ENCODE peak calls at places on chromosomes 2 and 18, in four cellular contexts. W is thoracic aorta, H is HL-60, Q is astrocyte. C is an unnamed sample.

GRCh38 chr18:66136039-66136438 is 385.2 kb downstream of the CDH7 start:
- DNase-seq in Q (peak), W (no peak), H (no peak), C (peak)

GRCh38 chr2:191501390-191502168 is 176.4 kb upstream of the NABP1 start:
- DNase-seq in W (no peak), Q (peak), H (no peak), C (peak)

GRCh38 chr2:157809212-157809611 is 66.9 kb downstream of the ACVR1 start:
- DNase-seq in Q (peak), W (no peak), H (no peak), C (no peak)

GRCh38 chr18:22309191-22309590 is 108.5 kb downstream of the CTAGE1 start:
- DNase-seq in H (no peak), W (no peak), Q (peak), C (peak)

GRCh38 chr2:65431417-65432226 is 777 bp downstream of the SPRED2 start:
- DNase-seq in H (peak), Q (no peak), W (peak), C (peak)

GRCh38 chr2:127640082-127641072 is 5.6 kb upstream of the GPR17 start:
- DNase-seq in H (no peak), W (no peak), Q (no peak), C (no peak)

GRCh38 chr2:184597571-184597980 is 753 bp upstream of the ZNF804A start:
- DNase-seq in Q (peak), W (no peak), H (peak), C (peak)

GRCh38 chr2:16166327-16166981 is 226.1 kb downstream of the MYCN start:
- DNase-seq in W (no peak), H (no peak), Q (no peak), C (no peak)

GRCh38 chr2:46058140-46058539 is 239.1 kb upstream of the EPAS1 start:
- DNase-seq in H (no peak), W (no peak), Q (no peak), C (peak)

GRCh38 chr2:8754056-8754790 is 72.4 kb downstream of the ID2 start:
- DNase-seq in H (no peak), Q (peak), W (no peak), C (peak)

GRCh38 chr2:28986429-28986828 is 5.3 kb downstream of the TOGARAM2 start:
- DNase-seq in H (no peak), W (no peak), Q (no peak), C (no peak)

GRCh38 chr2:231929961-231930600 is 3.9 kb upstream of the NPPC start:
- DNase-seq in H (no peak), W (no peak), Q (no peak), C (no peak)
- TF ChIP-seq CTCF in H (peak), W (no peak), Q (no peak), C (peak)

GRCh38 chr2:17648571-17648970 is 105.0 kb downstream of the SMC6 start:
- DNase-seq in Q (no peak), H (peak), W (no peak), C (no peak)

GRCh38 chr2:17649026-17649425 is 104.6 kb downstream of the SMC6 start:
- DNase-seq in W (no peak), Q (no peak), H (no peak), C (no peak)

GRCh38 chr2:17644997-17645715 is 104.7 kb downstream of the VSNL1 start:
- DNase-seq in H (no peak), W (no peak), Q (peak), C (peak)

GRCh38 chr2:17646838-17647701 is 106.5 kb downstream of the SMC6 start:
- DNase-seq in H (no peak), Q (no peak), W (no peak), C (no peak)

GRCh38 chr2:17646096-17646554 is 105.6 kb downstream of the VSNL1 start:
- DNase-seq in H (peak), W (no peak), Q (peak), C (peak)
- H3K4me3 ChIP-seq in H (no peak), W (peak), Q (no peak), C (no peak)

DNA sequence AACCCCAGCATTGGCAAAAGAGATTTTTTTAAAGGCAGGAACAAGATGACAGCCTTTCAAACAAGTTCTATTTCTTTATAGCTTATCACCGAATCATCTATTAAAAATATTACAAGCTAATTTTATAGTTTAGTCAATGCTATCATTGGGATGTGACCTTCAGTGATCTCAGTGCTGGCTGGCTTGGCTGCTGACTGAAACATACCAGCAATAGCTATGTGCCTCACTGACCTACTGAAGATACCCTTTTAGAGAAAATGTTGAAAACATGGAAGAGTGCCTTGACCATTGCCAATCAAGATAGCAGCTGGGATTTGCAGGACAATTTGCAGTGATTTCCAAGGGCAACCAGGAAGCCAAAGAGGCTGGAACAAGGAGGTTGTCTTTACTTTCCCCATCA is 44.0 kb downstream of the CSRNP3 start:
- DNase-seq in Q (no peak), W (no peak), H (no peak), C (no peak)
- TF ChIP-seq CTCF in Q (no peak), W (no peak), H (no peak), C (no peak)

GRCh38 chr2:119921825-119922224 is 91.1 kb upstream of the EPB41L5 start:
- DNase-seq in Q (no peak), H (no peak), W (no peak), C (no peak)
- H3K4me3 ChIP-seq in Q (no peak), H (no peak), W (no peak), C (no peak)

GRCh38 chr2:151162185-151162584 is 99.5 kb downstream of the RBM43 start:
- DNase-seq in W (no peak), Q (peak), H (no peak), C (peak)
- TF ChIP-seq CTCF in W (no peak), Q (peak), H (no peak), C (peak)

DNA sequence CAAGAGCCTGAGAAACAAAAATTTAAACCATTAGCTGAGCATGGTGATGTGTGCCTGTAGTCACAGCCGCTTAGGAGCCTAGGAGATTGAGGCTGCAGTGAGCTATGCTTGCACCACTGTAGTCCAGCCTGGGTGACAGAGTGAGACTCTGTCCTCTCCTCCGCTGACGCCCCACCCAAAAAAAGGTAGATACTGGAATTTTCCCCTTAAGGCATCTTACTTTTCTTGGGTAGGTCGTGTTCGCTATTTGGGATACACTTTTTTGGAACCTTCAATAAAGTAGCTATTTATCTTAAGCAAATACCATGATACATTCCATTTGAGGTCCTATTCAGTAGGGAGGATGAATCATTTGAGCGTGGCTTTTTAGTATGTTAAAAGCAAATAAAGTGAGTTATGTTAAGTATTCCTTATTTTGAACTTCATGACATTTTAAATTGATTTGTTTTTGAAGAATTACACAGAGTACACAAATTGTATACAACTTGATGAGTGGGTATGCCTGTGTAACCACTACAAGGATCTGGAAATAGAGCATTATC is 38.7 kb downstream of the RALBP1 start:
- DNase-seq in W (no peak), H (no peak), Q (peak), C (peak)
- H3K4me3 ChIP-seq in W (no peak), H (no peak), Q (no peak), C (no peak)

GRCh38 chr2:11446733-11447248 is 19.2 kb downstream of the E2F6 start:
- DNase-seq in W (no peak), H (peak), Q (peak), C (peak)

GRCh38 chr2:11444737-11445136 is 21.2 kb downstream of the E2F6 start:
- DNase-seq in Q (no peak), H (no peak), W (no peak), C (no peak)
- TF ChIP-seq CTCF in Q (no peak), H (no peak), W (no peak), C (no peak)

GRCh38 chr2:42053791-42054656 is 6.2 kb downstream of the PKDCC start:
- DNase-seq in W (peak), H (no peak), Q (no peak), C (no peak)
- H3K4me3 ChIP-seq in W (peak), H (no peak), Q (no peak), C (no peak)

DNA sequence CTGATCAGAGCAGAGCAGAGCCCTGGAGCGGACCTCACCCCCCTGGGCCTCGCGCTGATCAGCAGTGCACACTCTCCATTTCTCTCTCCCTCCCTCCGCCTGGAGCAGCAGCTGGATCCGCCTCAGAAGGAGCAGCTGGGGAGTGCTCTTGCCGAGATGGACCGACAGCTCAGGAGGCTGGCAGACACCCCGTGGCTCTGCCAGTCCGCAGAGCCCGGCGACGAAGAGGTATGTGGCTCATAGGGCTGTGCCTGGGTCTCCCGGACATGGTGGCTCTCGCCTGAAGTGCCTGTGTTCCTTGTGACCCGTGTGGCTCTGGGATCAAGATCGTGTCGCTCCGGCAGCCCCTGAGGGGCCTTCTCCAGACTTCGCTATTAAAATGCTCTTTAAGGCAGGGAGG is 102.5 kb downstream of the USP40 start:
- DNase-seq in W (no peak), H (no peak), Q (no peak), C (no peak)
- TF ChIP-seq CTCF in W (no peak), H (no peak), Q (no peak), C (no peak)

DNA sequence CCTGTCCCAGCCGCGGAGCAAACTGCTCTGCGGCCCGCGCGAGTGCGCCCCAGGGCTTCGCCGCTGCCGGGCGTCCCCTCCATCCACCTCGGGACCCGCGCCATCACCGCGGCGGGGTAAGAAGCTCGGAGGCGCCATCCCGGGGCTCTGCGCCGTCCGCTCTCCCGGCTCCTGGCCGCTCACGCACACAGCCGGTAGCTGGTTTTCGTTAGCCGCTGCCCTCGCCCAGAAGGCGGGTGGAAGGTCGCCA is 905 bp upstream of the GDF7 start:
- DNase-seq in H (no peak), W (no peak), Q (no peak), C (no peak)
- H3K4me3 ChIP-seq in H (no peak), W (peak), Q (no peak), C (peak)

C was measured in fibroblast of pulmonary artery.